ENCODE peak calls at places on chromosomes 6 and 20, in four cellular contexts. J is HepG2, W is GM12878, G is K562. E is an unnamed sample.

GRCh38 chr20:4245542-4245941 is 230.2 kb upstream of the RNF24 start:
- DNase-seq in J (no peak), G (no peak), W (no peak), E (no peak)

GRCh38 chr6:129369737-129370136 is 340.2 kb downstream of the ARHGAP18 start:
- DNase-seq in G (no peak), W (no peak), J (no peak), E (no peak)

GRCh38 chr20:59042151-59042795 is at the start of gene PRELID3B:
- DNase-seq in W (no peak), G (peak), J (peak), E (peak)

GRCh38 chr6:160057080-160057479 is 64.5 kb upstream of the SLC22A1 start:
- DNase-seq in G (no peak), W (no peak), J (no peak), E (no peak)

GRCh38 chr6:75752365-75752764 is 3.3 kb downstream of the MYO6 start:
- DNase-seq in J (peak), G (no peak), W (no peak), E (no peak)

GRCh38 chr6:43706788-43707187 is 19.2 kb upstream of the MRPS18A start:
- DNase-seq in W (no peak), G (no peak), J (peak), E (no peak)

GRCh38 chr6:108760158-108761050 is 87.8 kb upstream of the ARMC2 start:
- DNase-seq in J (no peak), W (no peak), G (no peak), E (no peak)

GRCh38 chr20:40493071-40493470 is 196.0 kb downstream of the MAFB start:
- DNase-seq in W (no peak), G (no peak), J (no peak), E (no peak)

GRCh38 chr6:21949211-21949801 is 347.5 kb downstream of the PRL start:
- DNase-seq in G (no peak), W (no peak), J (peak), E (no peak)

GRCh38 chr6:52065621-52066020 is 21.8 kb downstream of the PKHD1 start:
- DNase-seq in W (no peak), G (no peak), J (peak), E (no peak)

GRCh38 chr6:13457577-13457976 is 29.8 kb downstream of the GFOD1 start:
- DNase-seq in G (no peak), W (no peak), J (no peak), E (no peak)

GRCh38 chr6:146543211-146543939 is at the start of gene RAB32:
- DNase-seq in W (no peak), J (peak), G (peak), E (peak)

GRCh38 chr6:33481192-33481591 is 26.8 kb downstream of the ZBTB9 start:
- DNase-seq in G (no peak), J (no peak), W (no peak), E (no peak)
- TF ChIP-seq FOXM1 in G (no peak), J (no peak), W (no peak), E (no peak)

DNA sequence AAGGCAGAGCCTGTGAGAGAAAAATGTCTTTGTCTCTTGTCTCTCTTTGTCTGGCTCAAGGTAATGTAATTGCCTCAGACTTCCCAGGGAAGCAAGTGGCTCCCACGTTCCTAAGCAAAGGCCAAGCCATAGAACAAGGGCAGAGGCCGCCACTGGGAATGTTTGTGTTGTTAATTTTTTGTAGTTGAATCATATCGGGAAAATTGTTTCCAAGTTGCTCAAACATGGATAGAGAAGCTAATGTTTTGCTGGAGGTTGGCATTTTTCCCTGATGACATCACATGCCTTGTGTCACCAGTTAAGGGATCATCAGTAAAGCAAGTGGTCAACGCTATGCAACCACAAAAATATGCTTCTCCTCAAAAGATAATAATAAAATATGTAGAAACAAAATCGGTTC is 211.5 kb upstream of the FOXA2 start:
- DNase-seq in W (no peak), J (peak), G (no peak), E (no peak)
- TF ChIP-seq RAD21 in W (no peak), J (no peak), G (no peak), E (no peak)

GRCh38 chr6:41694815-41695536 is 40.4 kb downstream of the TFEB start:
- DNase-seq in W (no peak), J (no peak), G (no peak), E (no peak)
- TF ChIP-seq NFIC in W (no peak), J (no peak), G (no peak), E (no peak)

DNA sequence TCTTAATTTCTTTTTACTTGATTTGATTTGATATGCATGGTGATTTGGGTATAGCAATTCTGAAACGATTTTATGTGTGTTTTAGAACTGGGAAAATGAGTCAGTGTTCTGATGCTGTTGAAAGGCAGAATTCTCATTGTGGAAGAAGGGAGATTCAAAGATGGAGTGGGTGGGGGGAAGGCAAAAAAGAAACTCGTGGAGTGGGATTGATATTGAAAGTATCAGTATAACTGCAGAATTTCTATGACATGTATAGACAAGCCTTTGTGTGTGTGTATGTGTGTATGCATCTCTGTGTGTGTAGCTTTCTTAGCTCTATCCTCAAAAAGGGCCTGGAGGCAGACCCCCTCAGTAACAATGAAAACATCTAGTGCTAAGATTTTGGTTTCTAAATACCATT is 184.3 kb upstream of the OLIG3 start:
- DNase-seq in W (no peak), G (no peak), J (no peak), E (no peak)
- TF ChIP-seq FOXM1 in W (peak), G (no peak), J (no peak), E (no peak)

E was measured in SK-N-SH.